ENCODE peak calls at places on chromosomes 7 and 10, in six cellular contexts. X is MM.1S; M is stimulated activated CD4-positive, alpha-beta T cell treated with anti-CD3 and anti-CD28 coated beads, Interleukin-1b, Interleukin-23, amount 100 ng/mL, for 4 hours; P is Right ventricle myocardium superior; O is C1 segment of cervical spinal cord; B is activated naive CD8-positive, alpha-beta T cell treated with anti-CD3 and anti-CD28 coated beads, Interleukin-2, amount 50 U/mL, for 24 hours. S is an unnamed sample.

GRCh38 chr7:87628780-87629569 is 777 bp downstream of the RUNDC3B start:
- DNase-seq in X (peak), M (peak), P (no peak), O (no peak), B (peak), S (peak)

GRCh38 chr10:88008866-88009470 is 145.5 kb downstream of the PTEN start:
- DNase-seq in X (no peak), M (no peak), P (no peak), O (no peak), B (no peak), S (no peak)

GRCh38 chr7:133730360-133730759 is 396.8 kb upstream of the LRGUK start:
- DNase-seq in X (no peak), M (no peak), P (no peak), O (no peak), B (no peak), S (no peak)

GRCh38 chr10:32207544-32207943 is 139.4 kb downstream of the EPC1 start:
- DNase-seq in X (peak), M (peak), P (peak), O (no peak), B (peak), S (peak)

GRCh38 chr10:68594405-68594804 is 34.3 kb downstream of the TET1 start:
- DNase-seq in X (no peak), M (no peak), P (no peak), O (no peak), B (no peak), S (peak)

GRCh38 chr7:127751723-127752448 is 99.9 kb downstream of the SND1 start:
- DNase-seq in X (no peak), M (no peak), P (no peak), O (no peak), B (no peak), S (no peak)

GRCh38 chr10:56449770-56450169 is 88.7 kb upstream of the ZWINT start:
- DNase-seq in X (peak), M (no peak), P (no peak), O (no peak), B (no peak), S (no peak)

GRCh38 chr10:79101560-79101971 is 32.8 kb downstream of the ZMIZ1 start:
- DNase-seq in X (no peak), M (no peak), P (no peak), O (no peak), B (no peak), S (no peak)

GRCh38 chr7:8937204-8937603 is 503.8 kb downstream of the NXPH1 start:
- DNase-seq in X (no peak), M (no peak), P (no peak), O (no peak), B (no peak), S (no peak)

GRCh38 chr7:154287370-154287769 is 235.2 kb downstream of the DPP6 start:
- DNase-seq in X (no peak), M (no peak), P (no peak), O (no peak), B (no peak), S (no peak)

GRCh38 chr10:95429639-95430038 is 131.5 kb downstream of the SORBS1 start:
- DNase-seq in X (no peak), M (no peak), P (no peak), O (no peak), B (no peak), S (no peak)

GRCh38 chr7:24946467-24946866 is 33.5 kb downstream of the OSBPL3 start:
- DNase-seq in X (no peak), M (no peak), P (no peak), O (no peak), B (no peak), S (no peak)

GRCh38 chr7:69757990-69758430 is 159.7 kb downstream of the AUTS2 start:
- DNase-seq in X (no peak), M (no peak), P (no peak), O (no peak), B (no peak), S (no peak)

GRCh38 chr7:38839846-38840245 is 69.1 kb downstream of the VPS41 start:
- DNase-seq in X (no peak), M (no peak), P (peak), O (no peak), B (no peak), S (peak)

GRCh38 chr10:120634629-120635028 is 177.6 kb downstream of the PLPP4 start:
- DNase-seq in X (no peak), M (no peak), P (no peak), O (no peak), B (no peak), S (no peak)

S was measured in heart left ventricle.